ENCODE peak calls at places on chromosome 22, in four cellular contexts. P is chondrocyte; Q is activated CD8-positive, alpha-beta T cell treated with anti-CD3 and anti-CD28 coated beads for 36 hours; V is HFF-Myc. U is an unnamed sample.

GRCh38 chr22:19821523-19822300 is 33.0 kb downstream of the GNB1L start:
- DNase-seq in V (no peak), Q (no peak), P (peak), U (peak)

GRCh38 chr22:47593911-47594311 is 831.5 kb downstream of the TBC1D22A start:
- DNase-seq in Q (no peak), V (no peak), P (peak), U (no peak)

GRCh38 chr22:38872831-38873248 is 824 bp upstream of the CBX6 start:
- DNase-seq in Q (no peak), P (peak), V (no peak), U (peak)

GRCh38 chr22:49638788-49639187 is 188.9 kb downstream of the BRD1 start:
- DNase-seq in V (no peak), Q (no peak), P (no peak), U (peak)

GRCh38 chr22:32473388-32473952 is 1.1 kb upstream of the FBXO7 start:
- DNase-seq in V (peak), P (no peak), Q (peak), U (peak)

GRCh38 chr22:50173983-50174355 is 3.4 kb downstream of the PANX2 start:
- DNase-seq in P (no peak), Q (no peak), V (no peak), U (peak)

GRCh38 chr22:46256358-46256958 is 6.4 kb upstream of the CDPF1 start:
- DNase-seq in Q (no peak), P (no peak), V (no peak), U (no peak)

GRCh38 chr22:44130076-44130711 is 50.5 kb upstream of the PARVG start:
- DNase-seq in V (no peak), P (no peak), Q (no peak), U (no peak)

GRCh38 chr22:38467438-38467903 is 425 bp upstream of the KDELR3 start:
- DNase-seq in Q (no peak), P (no peak), V (no peak), U (no peak)

GRCh38 chr22:43249789-43250188 is 62.9 kb upstream of the TTLL12 start:
- DNase-seq in Q (no peak), P (no peak), V (no peak), U (no peak)

GRCh38 chr22:37752189-37753061 is 55.3 kb upstream of the GCAT start:
- DNase-seq in V (peak), P (no peak), Q (no peak), U (peak)

GRCh38 chr22:34943830-34944229 is 122.1 kb upstream of the ISX start:
- DNase-seq in P (no peak), Q (no peak), V (no peak), U (no peak)

GRCh38 chr22:31085493-31085824 is 4.3 kb downstream of the SMTN start:
- DNase-seq in P (no peak), V (no peak), Q (no peak), U (peak)

GRCh38 chr22:49553518-49554295 is 274.0 kb downstream of the BRD1 start:
- DNase-seq in P (no peak), Q (no peak), V (no peak), U (no peak)

GRCh38 chr22:37627091-37627490 is 12.4 kb upstream of the SH3BP1 start:
- DNase-seq in Q (no peak), P (no peak), V (no peak), U (no peak)

GRCh38 chr22:32475428-32476010 is 908 bp downstream of the FBXO7 start:
- DNase-seq in Q (peak), P (no peak), V (no peak), U (no peak)

GRCh38 chr22:29727248-29727551 is 7.4 kb downstream of the CABP7 start:
- DNase-seq in Q (peak), P (no peak), V (no peak), U (no peak)

GRCh38 chr22:43925433-43926348 is 2.1 kb downstream of the PNPLA3 start:
- DNase-seq in Q (no peak), V (no peak), P (no peak), U (no peak)

GRCh38 chr22:26679003-26679629 is 21.7 kb downstream of the MIAT start:
- DNase-seq in Q (peak), V (peak), P (no peak), U (peak)

GRCh38 chr22:37196539-37197450 is 8.7 kb upstream of the C1QTNF6 start:
- DNase-seq in Q (no peak), P (peak), V (no peak), U (peak)

GRCh38 chr22:40597541-40598453 is 38.7 kb downstream of the MRTFA start:
- DNase-seq in P (no peak), V (no peak), Q (no peak), U (no peak)

GRCh38 chr22:49657275-49657973 is 170.2 kb downstream of the BRD1 start:
- DNase-seq in Q (peak), P (no peak), V (no peak), U (peak)

GRCh38 chr22:30453731-30454510 is 17.9 kb downstream of the SEC14L3 start:
- DNase-seq in V (no peak), Q (peak), P (no peak), U (no peak)

GRCh38 chr22:37742374-37743092 is 45.7 kb downstream of the TRIOBP start:
- DNase-seq in P (no peak), V (no peak), Q (no peak), U (no peak)

GRCh38 chr22:42947211-42947990 is 67.5 kb downstream of the PACSIN2 start:
- DNase-seq in V (no peak), Q (peak), P (no peak), U (peak)

GRCh38 chr22:38051900-38052862 is 5.0 kb upstream of the PICK1 start:
- DNase-seq in Q (peak), P (no peak), V (peak), U (peak)

GRCh38 chr22:18104566-18104965 is 6.0 kb upstream of the TUBA8 start:
- DNase-seq in P (no peak), Q (no peak), V (no peak), U (no peak)

GRCh38 chr22:23363683-23364082 is 183.4 kb downstream of the BCR start:
- DNase-seq in V (no peak), Q (no peak), P (no peak), U (no peak)

GRCh38 chr22:26561756-26562417 is 28.0 kb downstream of the TPST2 start:
- DNase-seq in V (no peak), Q (no peak), P (no peak), U (peak)

GRCh38 chr22:29912605-29913398 is 29.8 kb downstream of the MTMR3 start:
- DNase-seq in Q (no peak), V (peak), P (no peak), U (no peak)

GRCh38 chr22:29142116-29142515 is 63.6 kb upstream of the EMID1 start:
- DNase-seq in P (no peak), V (no peak), Q (no peak), U (no peak)

GRCh38 chr22:20232781-20233180 is 35.3 kb downstream of the RTN4R start:
- DNase-seq in Q (no peak), V (no peak), P (no peak), U (no peak)

GRCh38 chr22:29587938-29588699 is 7.2 kb upstream of the NIPSNAP1 start:
- DNase-seq in Q (no peak), V (peak), P (no peak), U (no peak)

GRCh38 chr22:39932918-39933649 is 27.1 kb upstream of the TMA7B start:
- DNase-seq in Q (peak), V (no peak), P (no peak), U (peak)

GRCh38 chr22:33748714-33749113 is 171.6 kb downstream of the LARGE1 start:
- DNase-seq in P (no peak), Q (no peak), V (no peak), U (no peak)

GRCh38 chr22:19868773-19869471 is 14.2 kb upstream of the GNB1L start:
- DNase-seq in V (no peak), P (peak), Q (no peak), U (peak)

GRCh38 chr22:39300198-39300830 is 19.1 kb downstream of the RPL3 start:
- DNase-seq in P (no peak), Q (no peak), V (no peak), U (no peak)

GRCh38 chr22:21972293-21972779 is 10.3 kb downstream of the TOP3B start:
- DNase-seq in V (no peak), Q (peak), P (no peak), U (no peak)

GRCh38 chr22:21457023-21457787 is 10.0 kb upstream of the TMEM191C start:
- DNase-seq in V (no peak), P (peak), Q (no peak), U (peak)

U was measured in pancreas.